ENCODE peak calls at places on chromosomes 3 and 15, in six cellular contexts. C, T, G, K, Y and J are unnamed samples.

GRCh38 chr15:101651753-101652097 is 456 bp downstream of the TM2D3 start:
- DNase-seq in C (no peak), T (peak; percentile 89), G (no peak), K (no peak), Y (no peak), J (peak; percentile 57)

GRCh38 chr3:49461443-49462171 is 8.5 kb upstream of the DAG1 start:
- DNase-seq in C (no peak), T (no peak), G (no peak), K (peak; percentile 37), Y (no peak), J (peak; percentile 50)

GRCh38 chr3:185647134-185647879 is 61.2 kb downstream of the SENP2 start:
- DNase-seq in C (peak; percentile 51), T (no peak), G (no peak), K (no peak), Y (no peak), J (no peak)

GRCh38 chr3:127671523-127672428 is 976 bp upstream of the ABTB1 start:
- DNase-seq in C (peak; percentile 69), T (no peak), G (no peak), K (no peak), Y (no peak), J (no peak)

GRCh38 chr3:47534021-47534454 is 20.5 kb upstream of the ELP6 start:
- DNase-seq in C (no peak), T (no peak), G (no peak), K (no peak), Y (no peak), J (no peak)

GRCh38 chr3:23992051-23992628 is 47.1 kb downstream of the NR1D2 start:
- DNase-seq in C (no peak), T (no peak), G (no peak), K (no peak), Y (no peak), J (no peak)

GRCh38 chr3:32780735-32781210 is 37.0 kb upstream of the TRIM71 start:
- DNase-seq in C (peak; percentile 59), T (no peak), G (no peak), K (peak; percentile 65), Y (peak; percentile 23), J (peak; percentile 48)

GRCh38 chr3:110397115-110397514 is 674.5 kb upstream of the NECTIN3 start:
- DNase-seq in C (no peak), T (no peak), G (no peak), K (no peak), Y (no peak), J (no peak)

GRCh38 chr3:78887608-78888011 is 880.2 kb downstream of the ROBO1 start:
- DNase-seq in C (no peak), T (no peak), G (no peak), K (no peak), Y (no peak), J (no peak)

DNA sequence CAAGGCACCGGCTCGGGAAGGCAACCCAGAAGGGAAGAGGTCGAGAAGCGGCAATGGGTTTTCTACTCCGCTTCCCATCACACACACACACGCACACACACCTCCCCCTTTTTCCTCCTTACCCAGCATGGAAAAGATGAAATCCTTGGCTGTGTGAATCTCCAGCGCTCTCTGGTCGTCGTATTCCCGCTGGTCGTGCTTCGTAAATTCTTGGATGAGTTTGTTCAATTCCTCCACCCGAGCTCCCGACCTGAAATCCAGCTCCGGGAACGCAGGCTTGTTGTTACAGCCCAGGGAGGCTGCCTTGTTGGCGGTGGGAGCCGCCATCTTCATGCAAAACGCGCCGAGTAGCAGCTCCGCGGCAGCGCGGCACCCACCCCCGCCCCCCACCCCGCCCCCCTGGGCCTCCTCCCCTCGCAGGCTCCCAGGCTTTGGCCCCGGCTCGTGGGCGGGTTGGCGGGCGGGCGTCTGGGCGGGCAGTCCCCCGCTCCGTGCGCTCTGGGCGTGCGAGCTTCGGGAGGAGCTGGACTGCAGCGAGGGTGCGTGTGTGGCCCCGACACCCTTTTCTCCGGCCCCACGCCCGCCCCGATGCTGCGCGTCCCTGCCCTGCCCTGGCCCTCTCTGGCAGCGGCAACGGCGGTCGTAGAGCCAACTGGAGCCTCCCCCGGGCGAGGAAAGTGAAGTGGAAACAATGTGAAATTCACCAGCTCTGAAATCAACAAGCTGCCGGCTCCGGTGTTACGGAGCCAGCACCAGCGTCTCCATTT is at the start of gene MB21D2:
- DNase-seq in C (peak; percentile 89), T (peak; percentile 88), G (no peak), K (peak; percentile 81), Y (peak; percentile 69), J (peak; percentile 91)
- TF ChIP-seq POLR2A in C (peak; percentile 41), T (peak; percentile 20), G (no peak), K (peak; percentile 48), Y (peak; percentile 82), J (peak; percentile 14)

GRCh38 chr3:143998266-143998665 is 26.6 kb downstream of the DIPK2A start:
- DNase-seq in C (no peak), T (no peak), G (no peak), K (no peak), Y (no peak), J (no peak)
- H3K4me3 ChIP-seq in C (no peak overlapping the region), T (no peak overlapping the region), G (no peak overlapping the region), K (no peak overlapping the region), Y (no peak overlapping the region), J (no peak overlapping the region)

GRCh38 chr3:151614-152189 is 44.9 kb upstream of the CHL1 start:
- DNase-seq in C (no peak), T (no peak), G (no peak), K (no peak), Y (no peak), J (no peak)
- H3K9me3 ChIP-seq in C (no peaks in the 10 kb centered on the region), T (no peaks in the 10 kb centered on the region), G (no peaks in the 10 kb centered on the region), K (no peaks in the 10 kb centered on the region), Y (no peaks in the 10 kb centered on the region), J (no peaks in the 10 kb centered on the region)

GRCh38 chr3:58522759-58523425 is 14.1 kb downstream of the ACOX2 start:
- DNase-seq in C (no peak), T (no peak), G (no peak), K (no peak), Y (no peak), J (no peak)
- TF ChIP-seq POLR2A in C (no peak), T (no peak), G (no peak), K (no peak), Y (no peak), J (no peak)

GRCh38 chr3:71060536-71060935 is 523.0 kb downstream of the FOXP1 start:
- DNase-seq in C (no peak), T (no peak), G (no peak), K (no peak), Y (no peak), J (no peak)

GRCh38 chr3:71062037-71062919 is 521.2 kb downstream of the FOXP1 start:
- DNase-seq in C (no peak), T (no peak), G (no peak), K (no peak), Y (no peak), J (no peak)

GRCh38 chr3:71062920-71063767 is 520.4 kb downstream of the FOXP1 start:
- DNase-seq in C (no peak), T (no peak), G (no peak), K (no peak), Y (no peak), J (no peak)

GRCh38 chr3:71061581-71061980 is 521.9 kb downstream of the FOXP1 start:
- DNase-seq in C (no peak), T (no peak), G (no peak), K (no peak), Y (no peak), J (no peak)

GRCh38 chr3:71061037-71061436 is 522.5 kb downstream of the FOXP1 start:
- DNase-seq in C (no peak), T (no peak), G (no peak), K (no peak), Y (no peak), J (no peak)
- H3K4me3 ChIP-seq in C (no peak overlapping the region), T (no peak overlapping the region), G (peak overlapping the region; percentile 24), K (no peak overlapping the region), Y (no peak overlapping the region), J (no peak overlapping the region)

DNA sequence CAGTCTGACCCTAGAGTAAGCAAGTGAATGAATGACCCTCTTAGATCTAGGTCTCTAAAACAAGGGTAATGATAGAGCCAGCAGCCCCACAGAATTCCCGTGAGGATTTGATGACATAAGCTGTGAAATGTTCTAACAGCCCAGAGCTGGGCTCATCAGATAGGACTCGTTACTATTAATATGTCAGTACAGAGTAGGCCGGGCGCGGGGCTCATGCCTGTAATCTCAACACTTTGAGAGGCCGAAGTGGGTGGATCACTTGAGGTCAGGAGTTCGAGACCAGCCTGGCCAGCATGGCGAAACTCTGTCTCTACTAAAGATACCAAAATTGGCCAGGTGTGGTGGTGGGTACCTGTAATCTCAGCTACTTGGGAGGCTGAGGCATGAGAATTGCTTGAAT is 190.3 kb downstream of the FEZF2 start:
- DNase-seq in C (no peak), T (no peak), G (no peak), K (no peak), Y (no peak), J (no peak)
- H3K9me3 ChIP-seq in C (no peaks in the 10 kb centered on the region), T (no peaks in the 10 kb centered on the region), G (no peaks in the 10 kb centered on the region), K (no peaks in the 10 kb centered on the region), Y (no peaks in the 10 kb centered on the region), J (no peaks in the 10 kb centered on the region)

GRCh38 chr3:4981688-4982494 is 2.7 kb downstream of the BHLHE40 start:
- DNase-seq in C (no peak), T (no peak), G (no peak), K (peak; percentile 90), Y (no peak), J (no peak)
- TF ChIP-seq POLR2A in C (no peak), T (no peak), G (no peak), K (no peak), Y (no peak), J (no peak)